ENCODE peak calls at places on chromosome 15, in four cellular contexts. M, Q, W and U are unnamed samples.

GRCh38 chr15:41020311-41020710 is 67.0 kb downstream of the CHAC1 start:
- DNase-seq in W (no peak), M (no peak), Q (no peak), U (no peak)

GRCh38 chr15:61697796-61698195 is 362.5 kb downstream of the VPS13C start:
- DNase-seq in M (no peak), Q (no peak), W (no peak), U (no peak)

GRCh38 chr15:96184297-96184696 is 146.2 kb upstream of the NR2F2 start:
- DNase-seq in Q (no peak), M (no peak), W (no peak), U (no peak)

GRCh38 chr15:74130089-74130848 is at the start of gene ISLR2:
- DNase-seq in M (no peak), W (no peak), Q (no peak), U (peak)

GRCh38 chr15:40322531-40323238 is 807 bp upstream of the INAFM2 start:
- DNase-seq in W (no peak), M (no peak), Q (peak), U (no peak)

GRCh38 chr15:73108676-73109075 is 56.4 kb downstream of the NEO1 start:
- DNase-seq in M (no peak), W (no peak), Q (no peak), U (no peak)

GRCh38 chr15:72912121-72912520 is 128.6 kb upstream of the ADPGK start:
- DNase-seq in W (no peak), Q (no peak), M (no peak), U (no peak)

GRCh38 chr15:61888074-61888780 is 172.0 kb downstream of the VPS13C start:
- DNase-seq in M (no peak), W (no peak), Q (no peak), U (no peak)

GRCh38 chr15:101447561-101448071 is 41.9 kb downstream of the PCSK6 start:
- DNase-seq in W (no peak), M (no peak), Q (no peak), U (peak)

GRCh38 chr15:43150171-43150929 is 17.0 kb downstream of the TMEM62 start:
- DNase-seq in Q (no peak), M (peak), W (no peak), U (no peak)

GRCh38 chr15:70351941-70352774 is 254.4 kb upstream of the TLE3 start:
- DNase-seq in W (no peak), Q (no peak), M (no peak), U (no peak)

GRCh38 chr15:31975446-31976229 is 54.7 kb upstream of the CHRNA7 start:
- DNase-seq in M (no peak), W (no peak), Q (peak), U (peak)

GRCh38 chr15:22231603-22232002 is 151.3 kb downstream of the OR4M2 start:
- DNase-seq in Q (no peak), W (no peak), M (no peak), U (no peak)

GRCh38 chr15:54212635-54213034 is 234.4 kb downstream of the UNC13C start:
- DNase-seq in W (no peak), M (no peak), Q (no peak), U (no peak)

GRCh38 chr15:40038267-40038653 is 721 bp downstream of the SRP14 start:
- DNase-seq in Q (no peak), W (no peak), M (no peak), U (peak)

GRCh38 chr15:37106490-37107001 is 6.2 kb upstream of the MEIS2 start:
- DNase-seq in M (no peak), W (no peak), Q (no peak), U (no peak)

GRCh38 chr15:54298396-54298795 is 320.2 kb downstream of the UNC13C start:
- DNase-seq in M (no peak), W (no peak), Q (no peak), U (no peak)

GRCh38 chr15:66462630-66463029 is 34.9 kb downstream of the SNAPC5 start:
- DNase-seq in W (no peak), Q (no peak), M (no peak), U (no peak)

GRCh38 chr15:66772967-66773873 is 71.2 kb downstream of the SMAD6 start:
- DNase-seq in M (no peak), W (no peak), Q (peak), U (peak)

GRCh38 chr15:60179786-60180391 is 175.8 kb downstream of the FOXB1 start:
- DNase-seq in W (no peak), Q (peak), M (peak), U (peak)

GRCh38 chr15:44662478-44663409 is 718 bp downstream of the SPG11 start:
- DNase-seq in W (peak), M (peak), Q (peak), U (peak)

GRCh38 chr15:62795171-62795570 is 247.4 kb upstream of the TPM1 start:
- DNase-seq in W (no peak), Q (no peak), M (no peak), U (no peak)

GRCh38 chr15:55823699-55824098 is 80.7 kb upstream of the PRTG start:
- DNase-seq in M (no peak), W (no peak), Q (no peak), U (no peak)

GRCh38 chr15:77892335-77892734 is 185.2 kb downstream of the TBC1D2B start:
- DNase-seq in M (no peak), Q (no peak), W (no peak), U (no peak)

GRCh38 chr15:81312790-81313543 is 11.0 kb downstream of the STARD5 start:
- DNase-seq in M (peak), Q (peak), W (no peak), U (no peak)

GRCh38 chr15:29731865-29732264 is 90.4 kb downstream of the TJP1 start:
- DNase-seq in M (no peak), Q (no peak), W (no peak), U (no peak)

GRCh38 chr15:70275461-70276138 is 177.9 kb upstream of the TLE3 start:
- DNase-seq in Q (no peak), M (no peak), W (no peak), U (no peak)

GRCh38 chr15:46892621-46893160 is 824.6 kb upstream of the SEMA6D start:
- DNase-seq in W (no peak), M (no peak), Q (no peak), U (peak)

GRCh38 chr15:64985382-64986033 is 4.2 kb downstream of the SPG21 start:
- DNase-seq in M (no peak), Q (no peak), W (no peak), U (no peak)

GRCh38 chr15:73318463-73319351 is 50.1 kb downstream of the HCN4 start:
- DNase-seq in W (no peak), M (no peak), Q (no peak), U (peak)